ENCODE peak calls at places on chromosomes 6 and 20, in seven cellular contexts. V is stimulated activated CD8-positive, alpha-beta memory T cell treated with anti-CD3 and anti-CD28 coated beads, Interleukin-7, amount 100 ng/mL, for 4 hours; A is effector memory CD4-positive, alpha-beta T cell; I is esophagus squamous epithelium; S is mammary epithelial cell; R is central memory CD4-positive, alpha-beta T cell; G is activated CD4-positive, alpha-beta T cell treated with anti-CD3 and anti-CD28 coated beads for 24 hours. Q is an unnamed sample.

GRCh38 chr6:148616811-148617210 is 130.0 kb upstream of the UST start:
- DNase-seq in S (no peak), A (no peak), V (no peak), G (no peak), R (no peak), I (no peak), Q (no peak)

GRCh38 chr6:36706339-36706738 is 8.7 kb downstream of the RAB44 start:
- DNase-seq in S (no peak), R (no peak), I (no peak), V (no peak), A (no peak), G (no peak), Q (no peak)

GRCh38 chr6:57255451-57256181 is 33.5 kb upstream of the RAB23 start:
- DNase-seq in I (no peak), A (no peak), G (no peak), R (no peak), V (no peak), S (no peak), Q (no peak)

GRCh38 chr20:13205848-13206434 is 15.1 kb upstream of the ISM1 start:
- DNase-seq in A (no peak), R (no peak), G (no peak), I (no peak), S (peak; percentile 61), V (no peak), Q (no peak)

GRCh38 chr6:11374036-11375010 is 141.9 kb upstream of the NEDD9 start:
- DNase-seq in S (no peak), R (no peak), A (no peak), G (no peak), V (peak; percentile 39), I (no peak), Q (no peak)

GRCh38 chr20:40943591-40943990 is 85.0 kb upstream of the TOP1 start:
- DNase-seq in I (no peak), S (no peak), A (no peak), G (no peak), V (no peak), R (no peak), Q (no peak)

GRCh38 chr6:92688328-92688727 is 731.0 kb downstream of the EPHA7 start:
- DNase-seq in S (no peak), R (no peak), A (no peak), I (no peak), V (no peak), G (no peak), Q (no peak)

GRCh38 chr6:52612336-52613096 is 35.7 kb upstream of the TRAM2 start:
- DNase-seq in V (no peak), R (no peak), A (no peak), S (no peak), G (no peak), I (no peak), Q (no peak)

GRCh38 chr20:1807394-1807793 is 87.8 kb upstream of the SIRPA start:
- DNase-seq in S (no peak), A (no peak), R (no peak), V (no peak), G (no peak), I (no peak), Q (no peak)

GRCh38 chr6:7617954-7618764 is 28.2 kb downstream of the SNRNP48 start:
- DNase-seq in G (no peak), V (no peak), S (peak; percentile 98), A (no peak), R (no peak), I (no peak), Q (peak; percentile 72)

GRCh38 chr6:22789315-22789714 is 219.9 kb downstream of the HDGFL1 start:
- DNase-seq in A (no peak), I (no peak), S (peak; percentile 2), V (no peak), R (no peak), G (no peak), Q (no peak)

GRCh38 chr20:44643596-44644383 is 7.7 kb downstream of the ADA start:
- DNase-seq in V (no peak), R (peak; percentile 70), I (no peak), G (no peak), S (peak; percentile 73), A (peak; percentile 43), Q (peak; percentile 85)

GRCh38 chr20:25269833-25270170 is 21.9 kb downstream of the PYGB start:
- DNase-seq in V (no peak), G (no peak), A (no peak), R (no peak), I (no peak), S (no peak), Q (peak; percentile 56)